ENCODE peak calls at places on chromosomes 3 and 15, in ten cellular contexts. C is GM23248, U is progenitor cell of endocrine pancreas, I is GM06990, Q is hepatic stellate cell, N is thoracic aorta, J is AML-193, Z is Calu3, O is pulmonary artery endothelial cell, V is pancreas. R is an unnamed sample.

GRCh38 chr3:75978686-75979085 is 193.3 kb upstream of the ZNF717 start:
- DNase-seq in O (no peak), V (no peak), N (no peak), Q (no peak), U (no peak), Z (no peak), J (no peak), I (no peak), C (peak), R (peak)

GRCh38 chr3:137020315-137020714 is 62.5 kb downstream of the IL20RB start:
- DNase-seq in O (no peak), U (no peak), V (no peak), J (no peak), N (no peak), I (no peak), Q (no peak), C (no peak), Z (no peak), R (no peak)

GRCh38 chr3:58082047-58082446 is 73.8 kb downstream of the FLNB start:
- DNase-seq in N (no peak), V (no peak), I (no peak), U (no peak), Z (no peak), Q (no peak), J (no peak), O (peak), C (no peak), R (peak)

GRCh38 chr3:46990573-46991374 is 11.3 kb downstream of the NBEAL2 start:
- DNase-seq in I (peak), V (no peak), J (no peak), C (no peak), Q (no peak), Z (no peak), N (no peak), U (no peak), O (no peak), R (no peak)

GRCh38 chr15:100862162-100862561 is 17.5 kb upstream of the ALDH1A3 start:
- DNase-seq in Z (no peak), V (no peak), J (no peak), U (no peak), O (no peak), I (no peak), Q (no peak), N (no peak), C (no peak), R (no peak)

GRCh38 chr3:176430244-176430893 is 766.9 kb downstream of the TBL1XR1 start:
- DNase-seq in Q (peak), U (no peak), O (no peak), I (no peak), C (peak), J (peak), V (no peak), N (no peak), Z (peak), R (peak)

GRCh38 chr15:65540314-65540713 is 10.1 kb downstream of the HACD3 start:
- DNase-seq in Q (no peak), C (no peak), U (no peak), Z (no peak), V (no peak), J (no peak), O (no peak), N (no peak), I (no peak), R (peak)

GRCh38 chr15:68031406-68031805 is 22.7 kb upstream of the PIAS1 start:
- DNase-seq in C (peak), Q (no peak), I (no peak), N (no peak), V (no peak), O (no peak), J (peak), U (no peak), Z (no peak), R (no peak)

GRCh38 chr3:99659032-99659431 is 20.6 kb downstream of the COL8A1 start:
- DNase-seq in U (no peak), Q (peak), Z (no peak), O (peak), I (no peak), J (no peak), V (no peak), N (no peak), C (peak), R (peak)

GRCh38 chr3:34056951-34057390 is 258.5 kb downstream of the PDCD6IP start:
- DNase-seq in N (no peak), I (peak), Q (no peak), C (peak), O (no peak), Z (peak), U (no peak), V (no peak), J (peak), R (peak)

GRCh38 chr15:62506217-62506805 is 341.2 kb upstream of the C2CD4B start:
- DNase-seq in Z (no peak), C (peak), Q (peak), J (no peak), N (no peak), O (no peak), I (no peak), V (no peak), U (no peak), R (peak)

GRCh38 chr3:169137076-169137475 is 526.4 kb downstream of the MECOM start:
- DNase-seq in Z (no peak), V (no peak), Q (no peak), J (no peak), I (no peak), U (no peak), N (no peak), C (no peak), O (no peak), R (no peak)

GRCh38 chr3:40574661-40575060 is 49.9 kb downstream of the ZNF621 start:
- DNase-seq in I (no peak), O (no peak), Q (no peak), U (no peak), C (peak), J (no peak), V (no peak), Z (no peak), N (no peak), R (no peak)

GRCh38 chr3:147816770-147817169 is 407.6 kb downstream of the ZIC1 start:
- DNase-seq in O (peak), J (no peak), U (no peak), Q (no peak), Z (peak), V (no peak), C (peak), I (no peak), N (no peak), R (peak)

GRCh38 chr3:111012388-111013248 is 59.0 kb upstream of the NECTIN3 start:
- DNase-seq in J (no peak), I (no peak), O (no peak), N (no peak), V (no peak), Z (peak), C (no peak), Q (no peak), U (no peak), R (no peak)

GRCh38 chr15:25903024-25903581 is 40.0 kb upstream of the ATP10A start:
- DNase-seq in Q (peak), N (no peak), O (no peak), V (no peak), I (no peak), U (no peak), J (no peak), C (peak), Z (no peak), R (peak)

GRCh38 chr3:2765002-2765579 is 345.1 kb downstream of the IL5RA start:
- DNase-seq in U (no peak), J (peak), N (no peak), V (no peak), C (no peak), O (no peak), I (peak), Q (no peak), Z (peak), R (peak)

R was measured in renal cortical epithelial cell.